ENCODE peak calls at places on chromosomes 6 and 20, in four cellular contexts. R is mesenchymal stem cell, D is neuronal stem cell, N is H9. Q is an unnamed sample.

GRCh38 chr20:5621305-5621704 is 128.9 kb upstream of the SHLD1 start:
- DNase-seq in R (no peak), D (no peak), N (no peak), Q (no peak)

GRCh38 chr6:43886717-43887339 is 116.8 kb downstream of the VEGFA start:
- DNase-seq in R (no peak), D (no peak), N (no peak), Q (no peak)

GRCh38 chr6:63844287-63844686 is 208.7 kb downstream of the PHF3 start:
- DNase-seq in R (peak), D (no peak), N (no peak), Q (no peak)

GRCh38 chr20:37158248-37158647 is 20.9 kb upstream of the RPN2 start:
- DNase-seq in R (no peak), D (no peak), N (no peak), Q (no peak)

GRCh38 chr6:160861824-160862223 is 129.7 kb upstream of the MAP3K4 start:
- DNase-seq in R (no peak), D (no peak), N (no peak), Q (no peak)

GRCh38 chr6:166112580-166112979 is 55.1 kb downstream of the TBXT start:
- DNase-seq in R (peak), D (no peak), N (no peak), Q (peak)

GRCh38 chr6:33118525-33119123 is 42.8 kb downstream of the HLA-DPB1 start:
- DNase-seq in R (peak), D (peak), N (no peak), Q (no peak)

GRCh38 chr20:11207749-11208502 is 534.1 kb upstream of the JAG1 start:
- DNase-seq in R (peak), D (no peak), N (no peak), Q (no peak)

GRCh38 chr6:105344971-105345370 is 57.9 kb downstream of the PREP start:
- DNase-seq in R (no peak), D (no peak), N (no peak), Q (no peak)

GRCh38 chr20:18466574-18466893 is 296 bp downstream of the DZANK1 start:
- DNase-seq in R (no peak), D (no peak), N (no peak), Q (no peak)

GRCh38 chr20:57439432-57439831 is 48.2 kb downstream of the RBM38 start:
- DNase-seq in R (no peak), D (no peak), N (no peak), Q (no peak)

GRCh38 chr6:12152023-12152960 is 137.9 kb upstream of the EDN1 start:
- DNase-seq in R (no peak), D (no peak), N (no peak), Q (no peak)

GRCh38 chr6:150116195-150116800 is 26.5 kb upstream of the PPP1R14C start:
- DNase-seq in R (no peak), D (no peak), N (no peak), Q (no peak)

GRCh38 chr6:33273129-33273923 is 1.5 kb downstream of the RPS18 start:
- DNase-seq in R (no peak), D (no peak), N (no peak), Q (no peak)

GRCh38 chr6:75436869-75437268 is 56.7 kb downstream of the FILIP1 start:
- DNase-seq in R (no peak), D (no peak), N (no peak), Q (peak)

GRCh38 chr20:60599381-60599780 is 641.2 kb downstream of the CDH26 start:
- DNase-seq in R (no peak), D (no peak), N (no peak), Q (no peak)

GRCh38 chr6:152301806-152302568 is 335.2 kb downstream of the SYNE1 start:
- DNase-seq in R (peak), D (peak), N (peak), Q (peak)

GRCh38 chr20:7180261-7181045 is 413.0 kb downstream of the BMP2 start:
- DNase-seq in R (peak), D (no peak), N (no peak), Q (no peak)

GRCh38 chr6:36423101-36423824 is 19.4 kb downstream of the PXT1 start:
- DNase-seq in R (peak), D (peak), N (peak), Q (peak)
- H2BK120ac ChIP-seq in R (no peak), D (no peak), N (no peak), Q (no peak)

DNA sequence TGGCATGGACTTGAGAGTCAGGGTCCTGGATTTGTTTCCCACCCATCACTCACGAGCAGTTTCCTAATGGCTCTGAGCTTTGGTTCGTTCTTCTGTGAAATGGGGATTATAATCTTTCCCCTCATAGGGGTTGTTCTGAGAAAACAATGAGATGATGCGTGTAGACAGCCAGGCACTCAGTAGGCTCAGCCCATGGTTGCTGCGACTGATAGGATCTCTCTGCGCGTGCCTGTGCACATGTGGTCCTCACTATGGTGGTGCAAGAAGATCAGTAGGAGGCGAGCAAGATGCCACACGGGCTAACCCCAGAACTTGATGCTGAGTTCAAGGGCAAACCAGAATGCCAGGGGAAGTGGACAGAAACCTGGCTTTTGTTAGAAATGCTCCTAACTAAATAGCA is 153.5 kb upstream of the KCNG1 start:
- DNase-seq in R (no peak), D (no peak), N (no peak), Q (no peak)
- H2BK120ac ChIP-seq in R (no peak), D (no peak), N (no peak), Q (no peak)

GRCh38 chr6:136607932-136608772 is 57.9 kb upstream of the MAP7 start:
- DNase-seq in R (peak), D (peak), N (peak), Q (peak)
- H2BK120ac ChIP-seq in R (peak), D (no peak), N (no peak), Q (no peak)

GRCh38 chr6:135875446-135875845 is 23.9 kb downstream of the PDE7B start:
- DNase-seq in R (no peak), D (no peak), N (no peak), Q (no peak)

GRCh38 chr6:135877666-135878065 is 26.2 kb downstream of the PDE7B start:
- DNase-seq in R (no peak), D (no peak), N (no peak), Q (no peak)

GRCh38 chr6:135871878-135872277 is 20.4 kb downstream of the PDE7B start:
- DNase-seq in R (no peak), D (no peak), N (no peak), Q (peak)

GRCh38 chr6:135880066-135880972 is 28.8 kb downstream of the PDE7B start:
- DNase-seq in R (peak), D (no peak), N (no peak), Q (no peak)

DNA sequence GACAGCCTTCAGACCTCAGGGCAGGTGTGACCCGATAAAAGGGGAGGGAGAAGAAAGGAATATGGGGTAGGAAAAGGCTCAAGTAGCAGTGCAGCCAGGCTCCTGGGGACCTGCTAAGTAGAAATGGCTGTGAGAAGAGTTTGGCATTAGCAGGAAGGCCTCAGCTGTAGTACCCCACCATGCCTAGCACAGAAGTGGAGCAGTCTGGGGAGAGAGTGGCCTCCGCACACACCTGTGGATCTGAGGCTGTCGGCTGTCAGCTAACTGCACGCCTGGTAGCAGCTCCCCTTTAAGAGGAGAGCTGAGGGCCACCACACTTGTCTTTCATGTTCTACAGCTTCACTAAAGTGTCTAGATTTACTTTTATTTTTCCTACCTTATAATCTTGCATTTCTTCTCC is 24.5 kb downstream of the PDE7B start:
- DNase-seq in R (no peak), D (no peak), N (peak), Q (no peak)
- H2BK120ac ChIP-seq in R (no peak), D (no peak), N (no peak), Q (no peak)

DNA sequence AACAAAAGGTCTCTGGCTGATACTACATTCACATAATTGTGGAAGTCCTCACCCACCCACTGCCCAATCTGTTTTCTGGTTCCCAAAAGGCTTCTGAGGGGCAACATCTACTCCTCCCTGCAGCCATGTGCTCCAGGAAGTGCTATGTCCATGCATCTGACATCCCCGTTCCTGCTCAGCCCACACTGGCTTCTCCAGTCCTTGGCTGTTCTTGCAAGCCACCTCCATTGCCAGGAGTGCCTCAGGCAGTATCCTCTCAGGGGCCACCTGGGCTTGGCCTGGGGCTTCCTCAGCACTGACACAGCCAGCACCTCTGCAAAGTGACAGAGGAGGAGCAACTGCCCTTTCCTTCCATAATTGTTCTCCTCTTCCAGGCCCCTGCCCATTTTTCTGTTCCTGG is 18.3 kb downstream of the ARHGAP18 start:
- DNase-seq in R (no peak), D (no peak), N (peak), Q (peak)
- H2BK120ac ChIP-seq in R (peak), D (no peak), N (no peak), Q (no peak)